ENCODE peak calls at places on chromosome 10, in five cellular contexts. D, W, Q, K and O are unnamed samples.
A peak's percentile ranks its signal among the peaks of the same experiment; 100 is the strongest.

GRCh38 chr10:21413680-21414079 is 111.8 kb downstream of the SKIDA1 start:
- DNase-seq in D (no peak), W (no peak), Q (no peak), K (no peak), O (no peak)

GRCh38 chr10:121935702-121936101 is 7.9 kb upstream of the ATE1 start:
- DNase-seq in D (no peak), W (no peak), Q (no peak), K (no peak), O (no peak)

GRCh38 chr10:88114368-88114767 is 250.9 kb downstream of the PTEN start:
- DNase-seq in D (peak; percentile 80), W (peak; percentile 56), Q (peak; percentile 31), K (no peak), O (peak; percentile 71)

GRCh38 chr10:23702977-23703414 is 264.1 kb downstream of the OTUD1 start:
- DNase-seq in D (peak; percentile 92), W (peak; percentile 73), Q (peak; percentile 16), K (peak; percentile 3), O (peak; percentile 96)

GRCh38 chr10:52563361-52563760 is 209.2 kb downstream of the MBL2 start:
- DNase-seq in D (no peak), W (no peak), Q (no peak), K (no peak), O (no peak)

GRCh38 chr10:125034671-125035070 is 92.7 kb downstream of the ZRANB1 start:
- DNase-seq in D (no peak), W (no peak), Q (no peak), K (no peak), O (no peak)

GRCh38 chr10:16887565-16887964 is 70.3 kb upstream of the RSU1 start:
- DNase-seq in D (no peak), W (no peak), Q (no peak), K (no peak), O (no peak)

GRCh38 chr10:24722676-24723385 is 856 bp downstream of the ARHGAP21 start:
- DNase-seq in D (peak; percentile 70), W (peak; percentile 71), Q (peak; percentile 68), K (peak; percentile 43), O (peak; percentile 67)

GRCh38 chr10:124238367-124238766 is 145.0 kb upstream of the CHST15 start:
- DNase-seq in D (peak; percentile 32), W (no peak), Q (no peak), K (no peak), O (no peak)

GRCh38 chr10:50417486-50417905 is 166.2 kb upstream of the ASAH2 start:
- DNase-seq in D (no peak), W (no peak), Q (no peak), K (no peak), O (peak; percentile 18)

GRCh38 chr10:58137813-58138212 is 129.9 kb downstream of the IPMK start:
- DNase-seq in D (no peak), W (no peak), Q (no peak), K (no peak), O (no peak)

GRCh38 chr10:97919012-97919411 is 69.4 kb downstream of the GOLGA7B start:
- DNase-seq in D (no peak), W (no peak), Q (no peak), K (no peak), O (no peak)

GRCh38 chr10:123462760-123463159 is 203.4 kb upstream of the GPR26 start:
- DNase-seq in D (no peak), W (no peak), Q (no peak), K (no peak), O (no peak)

GRCh38 chr10:119237722-119238436 is 30.5 kb downstream of the GRK5 start:
- DNase-seq in D (peak; percentile 40), W (no peak), Q (no peak), K (no peak), O (peak; percentile 53)
- H3K4me1 ChIP-seq in D (peaks cover 9% of the 10 kb centered on the region), W (no peaks in the 10 kb centered on the region), Q (no peaks in the 10 kb centered on the region), K (no peaks in the 10 kb centered on the region), O (peaks cover 33% of the 10 kb centered on the region)

GRCh38 chr10:101284171-101285092 is 55.2 kb upstream of the LBX1 start:
- DNase-seq in D (no peak), W (no peak), Q (no peak), K (no peak), O (peak; percentile 67)

GRCh38 chr10:101282937-101283336 is 53.7 kb upstream of the LBX1 start:
- DNase-seq in D (peak; percentile 83), W (no peak), Q (no peak), K (no peak), O (peak; percentile 7)

GRCh38 chr10:101285519-101286070 is 56.3 kb upstream of the LBX1 start:
- DNase-seq in D (peak; percentile 88), W (peak; percentile 23), Q (no peak), K (no peak), O (peak; percentile 88)

GRCh38 chr10:101285093-101285463 is 55.8 kb upstream of the LBX1 start:
- DNase-seq in D (no peak), W (no peak), Q (no peak), K (no peak), O (no peak)

DNA sequence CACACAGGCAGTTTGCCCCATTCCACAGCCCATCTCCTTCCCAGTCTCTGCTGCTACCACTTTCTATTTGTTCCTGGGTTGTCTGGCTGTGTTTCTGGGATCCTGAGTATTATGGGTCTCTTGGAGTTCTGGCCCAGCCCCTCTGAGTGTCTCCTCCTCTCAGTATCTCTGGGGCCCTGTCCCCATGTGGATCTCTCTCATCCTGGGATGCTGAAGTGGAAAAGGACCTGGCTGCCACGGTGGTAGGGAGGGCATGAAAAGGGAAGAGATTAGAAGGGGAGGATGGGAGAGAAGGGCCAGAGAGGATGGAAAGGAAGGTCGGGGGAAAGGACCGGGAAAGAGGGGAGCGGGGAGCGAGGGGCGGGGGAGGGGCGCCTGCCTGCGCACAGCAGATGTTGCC is 54.5 kb upstream of the LBX1 start:
- DNase-seq in D (no peak), W (no peak), Q (no peak), K (no peak), O (no peak)
- H3K4me1 ChIP-seq in D (peaks cover 17% of the 10 kb centered on the region), W (no peaks in the 10 kb centered on the region), Q (no peaks in the 10 kb centered on the region), K (peaks cover 5% of the 10 kb centered on the region), O (peaks cover 48% of the 10 kb centered on the region)

DNA sequence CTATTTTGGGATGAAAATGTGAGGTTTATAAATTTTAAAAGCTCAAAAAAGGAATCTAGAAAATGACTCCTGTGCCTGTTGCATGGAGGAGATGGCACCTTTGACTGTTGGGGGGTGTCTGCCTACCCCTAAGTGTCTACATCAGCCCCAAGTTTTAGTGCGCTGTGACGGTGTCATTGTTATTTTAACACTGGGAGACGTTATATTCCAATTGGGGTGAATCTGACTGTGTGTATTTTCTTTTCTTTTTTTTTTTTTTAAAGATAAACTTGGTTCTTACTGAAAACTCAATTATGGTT is 517 bp downstream of the SRGN start:
- DNase-seq in D (no peak), W (no peak), Q (no peak), K (no peak), O (no peak)
- H3K4me1 ChIP-seq in D (peaks cover 3% of the 10 kb centered on the region), W (no peaks in the 10 kb centered on the region), Q (peaks cover 5% of the 10 kb centered on the region), K (peaks cover 32% of the 10 kb centered on the region), O (peaks cover 9% of the 10 kb centered on the region)

DNA sequence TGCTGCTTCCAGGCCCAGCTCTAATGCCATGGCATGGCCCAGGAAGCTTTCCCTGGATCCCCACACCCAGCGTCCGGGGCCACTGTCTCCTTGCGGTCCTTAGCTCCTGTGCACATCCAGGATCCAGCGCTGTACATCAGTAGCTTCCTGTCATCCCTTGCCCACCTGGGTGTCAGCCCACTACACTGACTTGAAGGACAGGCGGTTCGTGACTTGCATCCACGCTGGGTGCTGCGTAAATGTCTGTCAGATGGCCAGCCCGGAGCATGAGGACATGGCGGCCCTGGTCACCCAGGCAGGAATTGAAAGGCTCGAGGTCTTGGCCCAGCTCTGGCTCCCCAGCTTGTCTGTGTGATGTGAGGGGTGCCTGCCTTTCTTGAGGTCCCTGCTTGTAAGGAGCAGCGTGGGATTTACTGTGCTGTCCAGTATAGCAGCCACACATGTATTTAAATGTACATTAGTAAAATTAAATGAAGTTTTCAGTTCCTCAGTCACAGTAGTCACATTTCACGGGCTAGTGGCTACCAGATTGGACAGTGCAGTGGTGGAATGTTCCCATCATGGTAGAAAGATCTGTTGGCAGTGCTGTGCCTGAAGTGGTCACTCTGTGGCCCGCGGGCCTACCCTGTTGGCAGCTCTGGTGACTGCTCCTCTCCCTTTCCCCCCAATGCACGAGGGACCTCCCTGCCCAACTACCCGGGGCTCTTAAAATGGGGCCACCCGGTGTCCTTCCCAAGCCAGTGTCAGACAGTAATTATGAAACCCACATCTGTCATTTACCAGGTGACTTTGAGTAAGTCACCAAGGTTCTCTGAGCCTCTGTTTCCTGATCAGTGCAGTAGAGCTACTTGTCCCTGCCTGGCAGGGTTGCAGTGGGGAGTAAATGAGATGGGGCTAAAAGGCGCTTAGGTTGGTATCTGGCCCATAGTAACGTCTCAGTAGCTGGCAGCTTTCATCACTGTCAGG is 97.8 kb upstream of the PPIF start:
- DNase-seq in D (no peak), W (no peak), Q (no peak), K (no peak), O (no peak)
- H3K4me1 ChIP-seq in D (peaks cover 5% of the 10 kb centered on the region), W (no peaks in the 10 kb centered on the region), Q (peaks cover 59% of the 10 kb centered on the region), K (peaks cover 28% of the 10 kb centered on the region), O (no peaks in the 10 kb centered on the region)